ENCODE peak calls at places on chromosomes 11 and 22, in five cellular contexts. I is stimulated activated CD4-positive, alpha-beta T cell treated with anti-CD3 and anti-CD28 coated beads, Interleukin-2, amount 100 ng/mL, for 48 hours; L is progenitor cell of endocrine pancreas; N is islet precursor cell; F is iris pigment epithelial cell. M is an unnamed sample.

GRCh38 chr11:17098632-17099031 is 21.2 kb upstream of the RPS13 start:
- DNase-seq in I (no peak), L (no peak), N (no peak), F (peak), M (no peak)

GRCh38 chr22:46956498-46957215 is 194.2 kb downstream of the TBC1D22A start:
- DNase-seq in I (no peak), L (no peak), N (no peak), F (no peak), M (no peak)

GRCh38 chr11:129785383-129786111 is 30.1 kb upstream of the TMEM45B start:
- DNase-seq in I (no peak), L (no peak), N (no peak), F (peak), M (no peak)

GRCh38 chr11:41720761-41721160 is 261.3 kb upstream of the LRRC4C start:
- DNase-seq in I (no peak), L (no peak), N (no peak), F (no peak), M (no peak)

GRCh38 chr11:130202009-130202817 is 42.6 kb downstream of the ST14 start:
- DNase-seq in I (no peak), L (no peak), N (no peak), F (no peak), M (no peak)

GRCh38 chr11:12005476-12005875 is 3.0 kb downstream of the DKK3 start:
- DNase-seq in I (no peak), L (no peak), N (no peak), F (peak), M (no peak)

GRCh38 chr11:119209186-119209585 is 3.0 kb downstream of the CBL start:
- DNase-seq in I (no peak), L (no peak), N (no peak), F (no peak), M (no peak)

GRCh38 chr11:2796091-2796490 is 89.5 kb downstream of the CDKN1C start:
- DNase-seq in I (no peak), L (peak), N (peak), F (no peak), M (no peak)

GRCh38 chr22:18133452-18133851 is 16.5 kb upstream of the USP18 start:
- DNase-seq in I (no peak), L (no peak), N (no peak), F (no peak), M (no peak)

GRCh38 chr22:37425369-37425768 is 1.9 kb downstream of the ELFN2 start:
- DNase-seq in I (no peak), L (no peak), N (no peak), F (no peak), M (no peak)

GRCh38 chr11:36455658-36456111 is 54.4 kb downstream of the TRAF6 start:
- DNase-seq in I (no peak), L (no peak), N (peak), F (peak), M (no peak)

GRCh38 chr22:49301398-49302149 is 526.1 kb downstream of the BRD1 start:
- DNase-seq in I (no peak), L (peak), N (peak), F (no peak), M (no peak)

GRCh38 chr11:12674936-12675696 is 895 bp downstream of the TEAD1 start:
- DNase-seq in I (no peak), L (peak), N (no peak), F (no peak), M (no peak)

GRCh38 chr11:119547511-119547910 is 124.5 kb upstream of the THY1 start:
- DNase-seq in I (no peak), L (no peak), N (no peak), F (no peak), M (no peak)

GRCh38 chr11:134730096-134730495 is 318.1 kb upstream of the B3GAT1 start:
- DNase-seq in I (no peak), L (no peak), N (peak), F (no peak), M (no peak)

GRCh38 chr11:30174265-30175022 is 56.4 kb upstream of the FSHB start:
- DNase-seq in I (no peak), L (no peak), N (no peak), F (no peak), M (no peak)

GRCh38 chr11:2319791-2320481 is 18.1 kb downstream of the TSPAN32 start:
- DNase-seq in I (no peak), L (no peak), N (no peak), F (no peak), M (no peak)

GRCh38 chr11:134393638-134394037 is 18.4 kb downstream of the B3GAT1 start:
- DNase-seq in I (no peak), L (no peak), N (peak), F (no peak), M (no peak)